ENCODE peak calls at places on chromosomes 6 and 20, in five cellular contexts. Z is amniotic stem cell, K is AG04450, X is psoas muscle, P is EH. L is an unnamed sample.

GRCh38 chr6:139627091-139627490 is 252.6 kb upstream of the CITED2 start:
- DNase-seq in Z (no peak), X (no peak), K (no peak), P (no peak), L (no peak)

GRCh38 chr20:50790651-50791277 is 4.1 kb upstream of the BCAS4 start:
- DNase-seq in K (peak), Z (peak), P (peak), X (peak), L (peak)

GRCh38 chr6:96899019-96899418 is 1.3 kb upstream of the NDUFAF4 start:
- DNase-seq in P (peak), K (peak), Z (peak), X (no peak), L (no peak)

GRCh38 chr6:549901-550300 is 107.0 kb downstream of the HUS1B start:
- DNase-seq in K (no peak), Z (no peak), X (no peak), P (no peak), L (no peak)

GRCh38 chr20:21812384-21812783 is 106.9 kb downstream of the PAX1 start:
- DNase-seq in X (no peak), K (no peak), Z (no peak), P (no peak), L (no peak)

GRCh38 chr6:67544851-67545452 is 1090.1 kb upstream of the ADGRB3 start:
- DNase-seq in K (no peak), P (no peak), X (no peak), Z (no peak), L (no peak)

GRCh38 chr6:136592930-136593673 is 42.9 kb upstream of the MAP7 start:
- DNase-seq in Z (no peak), P (peak), X (no peak), K (no peak), L (no peak)

GRCh38 chr6:149235130-149235561 is 82.4 kb upstream of the TAB2 start:
- DNase-seq in P (peak), Z (no peak), K (no peak), X (no peak), L (no peak)

GRCh38 chr20:57808266-57808866 is 98.6 kb upstream of the PMEPA1 start:
- DNase-seq in K (no peak), X (no peak), P (no peak), Z (no peak), L (no peak)